ENCODE peak calls at places on chromosomes 4 and X, in six cellular contexts. One of them, this sample, is unnamed.

GRCh38 chr4:58286335-58286734 is 1176.2 kb upstream of the IGFBP7 start:
- DNase-seq in psoas muscle: no peak
- DNase-seq in Ammon's horn: no peak
- DNase-seq in coronary artery: no peak
- DNase-seq in hepatocyte: no peak
- DNase-seq in central memory CD4-positive, alpha-beta T cell: no peak
- DNase-seq in this sample: no peak

GRCh38 chr4:78482281-78482680 is 69.3 kb upstream of the ANXA3 start:
- DNase-seq in psoas muscle: no peak
- DNase-seq in Ammon's horn: no peak
- DNase-seq in coronary artery: no peak
- DNase-seq in hepatocyte: no peak
- DNase-seq in central memory CD4-positive, alpha-beta T cell: no peak
- DNase-seq in this sample: no peak

GRCh38 chr4:48862038-48862437 is 31.1 kb downstream of the OCIAD1 start:
- DNase-seq in psoas muscle: no peak
- DNase-seq in Ammon's horn: no peak
- DNase-seq in coronary artery: no peak
- DNase-seq in hepatocyte: no peak
- DNase-seq in central memory CD4-positive, alpha-beta T cell: no peak
- DNase-seq in this sample: no peak

GRCh38 chr4:17562157-17562556 is 14.8 kb upstream of the LAP3 start:
- DNase-seq in psoas muscle: no peak
- DNase-seq in Ammon's horn: no peak
- DNase-seq in coronary artery: peak; percentile 21
- DNase-seq in hepatocyte: no peak
- DNase-seq in central memory CD4-positive, alpha-beta T cell: no peak
- DNase-seq in this sample: no peak

GRCh38 chrX:111095974-111096870 is at the start of gene PAK3:
- DNase-seq in psoas muscle: peak; percentile 25
- DNase-seq in Ammon's horn: peak; percentile 52
- DNase-seq in coronary artery: peak; percentile 75
- DNase-seq in hepatocyte: peak; percentile 66
- DNase-seq in central memory CD4-positive, alpha-beta T cell: peak; percentile 46
- DNase-seq in this sample: peak; percentile 77

GRCh38 chr4:130233377-130234047 is 1137.6 kb downstream of the C4orf33 start:
- DNase-seq in psoas muscle: no peak
- DNase-seq in Ammon's horn: no peak
- DNase-seq in coronary artery: no peak
- DNase-seq in hepatocyte: no peak
- DNase-seq in central memory CD4-positive, alpha-beta T cell: no peak
- DNase-seq in this sample: no peak

GRCh38 chr4:6912412-6912811 is 2.8 kb downstream of the TBC1D14 start:
- DNase-seq in psoas muscle: no peak
- DNase-seq in Ammon's horn: no peak
- DNase-seq in coronary artery: no peak
- DNase-seq in hepatocyte: no peak
- DNase-seq in central memory CD4-positive, alpha-beta T cell: no peak
- DNase-seq in this sample: no peak

GRCh38 chr4:38822748-38823303 is 18.2 kb upstream of the TLR1 start:
- DNase-seq in psoas muscle: no peak
- DNase-seq in Ammon's horn: no peak
- DNase-seq in coronary artery: no peak
- DNase-seq in hepatocyte: no peak
- DNase-seq in central memory CD4-positive, alpha-beta T cell: no peak
- DNase-seq in this sample: no peak

GRCh38 chrX:19823031-19823430 is 64.4 kb downstream of the SH3KBP1 start:
- DNase-seq in psoas muscle: no peak
- DNase-seq in Ammon's horn: no peak
- DNase-seq in coronary artery: no peak
- DNase-seq in hepatocyte: no peak
- DNase-seq in central memory CD4-positive, alpha-beta T cell: no peak
- DNase-seq in this sample: no peak

GRCh38 chr4:186570193-186570996 is 15.0 kb upstream of the MTNR1A start:
- DNase-seq in psoas muscle: no peak
- DNase-seq in Ammon's horn: no peak
- DNase-seq in coronary artery: no peak
- DNase-seq in hepatocyte: peak; percentile 14
- DNase-seq in central memory CD4-positive, alpha-beta T cell: no peak
- DNase-seq in this sample: peak; percentile 66

GRCh38 chr4:66911898-66912297 is 633.4 kb downstream of the CENPC start:
- DNase-seq in psoas muscle: no peak
- DNase-seq in Ammon's horn: no peak
- DNase-seq in coronary artery: no peak
- DNase-seq in hepatocyte: no peak
- DNase-seq in central memory CD4-positive, alpha-beta T cell: no peak
- DNase-seq in this sample: no peak

GRCh38 chrX:11881485-11882170 is 123.6 kb downstream of the MSL3 start:
- DNase-seq in psoas muscle: no peak
- DNase-seq in Ammon's horn: no peak
- DNase-seq in coronary artery: no peak
- DNase-seq in hepatocyte: no peak
- DNase-seq in central memory CD4-positive, alpha-beta T cell: no peak
- DNase-seq in this sample: no peak

GRCh38 chrX:53682885-53683555 is 3.5 kb downstream of the HUWE1 start:
- DNase-seq in psoas muscle: peak; percentile 19
- DNase-seq in Ammon's horn: peak; percentile 2
- DNase-seq in coronary artery: no peak
- DNase-seq in hepatocyte: peak; percentile 55
- DNase-seq in central memory CD4-positive, alpha-beta T cell: peak; percentile 19
- DNase-seq in this sample: no peak

GRCh38 chr4:8599657-8600056 is 7.1 kb downstream of the CPZ start:
- DNase-seq in psoas muscle: no peak
- DNase-seq in Ammon's horn: no peak
- DNase-seq in coronary artery: no peak
- DNase-seq in hepatocyte: no peak
- DNase-seq in central memory CD4-positive, alpha-beta T cell: no peak
- DNase-seq in this sample: no peak

GRCh38 chr4:6695660-6696581 is 2.2 kb downstream of the S100P start:
- DNase-seq in psoas muscle: no peak
- DNase-seq in Ammon's horn: no peak
- DNase-seq in coronary artery: no peak
- DNase-seq in hepatocyte: peak; percentile 76
- DNase-seq in central memory CD4-positive, alpha-beta T cell: peak; percentile 82
- DNase-seq in this sample: no peak

GRCh38 chr4:2827071-2827873 is 16.4 kb upstream of the ADD1 start:
- DNase-seq in psoas muscle: no peak
- DNase-seq in Ammon's horn: no peak
- DNase-seq in coronary artery: no peak
- DNase-seq in hepatocyte: no peak
- DNase-seq in central memory CD4-positive, alpha-beta T cell: no peak
- DNase-seq in this sample: no peak

GRCh38 chrX:22150371-22150770 is 118.2 kb downstream of the PHEX start:
- DNase-seq in psoas muscle: no peak
- DNase-seq in Ammon's horn: no peak
- DNase-seq in coronary artery: no peak
- DNase-seq in hepatocyte: no peak
- DNase-seq in central memory CD4-positive, alpha-beta T cell: no peak
- DNase-seq in this sample: no peak

GRCh38 chr4:54661686-54662085 is 3.9 kb downstream of the KIT start:
- DNase-seq in psoas muscle: no peak
- DNase-seq in Ammon's horn: no peak
- DNase-seq in coronary artery: no peak
- DNase-seq in hepatocyte: no peak
- DNase-seq in central memory CD4-positive, alpha-beta T cell: no peak
- DNase-seq in this sample: no peak

GRCh38 chr4:89056953-89057398 is at the start of gene FAM13A:
- DNase-seq in psoas muscle: peak; percentile 61
- DNase-seq in Ammon's horn: peak; percentile 90
- DNase-seq in coronary artery: peak; percentile 88
- DNase-seq in hepatocyte: peak; percentile 97
- DNase-seq in central memory CD4-positive, alpha-beta T cell: no peak
- DNase-seq in this sample: peak; percentile 83

GRCh38 chr4:16082424-16083216 is 1.2 kb downstream of the PROM1 start:
- DNase-seq in psoas muscle: no peak
- DNase-seq in Ammon's horn: peak; percentile 9
- DNase-seq in coronary artery: no peak
- DNase-seq in hepatocyte: peak; percentile 73
- DNase-seq in central memory CD4-positive, alpha-beta T cell: no peak
- DNase-seq in this sample: peak; percentile 20

GRCh38 chr4:86508436-86508835 is 85.7 kb upstream of the PTPN13 start:
- DNase-seq in psoas muscle: no peak
- DNase-seq in Ammon's horn: no peak
- DNase-seq in coronary artery: no peak
- DNase-seq in hepatocyte: no peak
- DNase-seq in central memory CD4-positive, alpha-beta T cell: no peak
- DNase-seq in this sample: no peak

GRCh38 chr4:107838138-107838618 is 13.4 kb downstream of the SGMS2 start:
- DNase-seq in psoas muscle: no peak
- DNase-seq in Ammon's horn: no peak
- DNase-seq in coronary artery: no peak
- DNase-seq in hepatocyte: no peak
- DNase-seq in central memory CD4-positive, alpha-beta T cell: no peak
- DNase-seq in this sample: no peak

GRCh38 chr4:137283737-137284136 is 248.6 kb downstream of the PCDH18 start:
- DNase-seq in psoas muscle: no peak
- DNase-seq in Ammon's horn: no peak
- DNase-seq in coronary artery: no peak
- DNase-seq in hepatocyte: peak; percentile 20
- DNase-seq in central memory CD4-positive, alpha-beta T cell: no peak
- DNase-seq in this sample: no peak

GRCh38 chrX:46803140-46803539 is 33.7 kb upstream of the RP2 start:
- DNase-seq in psoas muscle: no peak
- DNase-seq in Ammon's horn: no peak
- DNase-seq in coronary artery: no peak
- DNase-seq in hepatocyte: no peak
- DNase-seq in central memory CD4-positive, alpha-beta T cell: no peak
- DNase-seq in this sample: no peak

GRCh38 chr4:11438647-11439046 is 10.0 kb upstream of the HS3ST1 start:
- DNase-seq in psoas muscle: no peak
- DNase-seq in Ammon's horn: no peak
- DNase-seq in coronary artery: no peak
- DNase-seq in hepatocyte: no peak
- DNase-seq in central memory CD4-positive, alpha-beta T cell: no peak
- DNase-seq in this sample: no peak

GRCh38 chrX:120310861-120311631 is at the start of gene TMEM255A:
- DNase-seq in psoas muscle: peak; percentile 15
- DNase-seq in Ammon's horn: peak; percentile 68
- DNase-seq in coronary artery: no peak
- DNase-seq in hepatocyte: peak; percentile 28
- DNase-seq in central memory CD4-positive, alpha-beta T cell: no peak
- DNase-seq in this sample: no peak

GRCh38 chr4:6749340-6750171 is 33.0 kb upstream of the KIAA0232 start:
- DNase-seq in psoas muscle: peak; percentile 83
- DNase-seq in Ammon's horn: no peak
- DNase-seq in coronary artery: peak; percentile 86
- DNase-seq in hepatocyte: peak; percentile 88
- DNase-seq in central memory CD4-positive, alpha-beta T cell: no peak
- DNase-seq in this sample: peak; percentile 61

GRCh38 chr4:186563761-186564160 is 8.4 kb upstream of the MTNR1A start:
- DNase-seq in psoas muscle: no peak
- DNase-seq in Ammon's horn: no peak
- DNase-seq in coronary artery: no peak
- DNase-seq in hepatocyte: no peak
- DNase-seq in central memory CD4-positive, alpha-beta T cell: no peak
- DNase-seq in this sample: no peak

GRCh38 chrX:10600479-10600878 is 19.9 kb downstream of the MID1 start:
- DNase-seq in psoas muscle: no peak
- DNase-seq in Ammon's horn: no peak
- DNase-seq in coronary artery: no peak
- DNase-seq in hepatocyte: no peak
- DNase-seq in central memory CD4-positive, alpha-beta T cell: no peak
- DNase-seq in this sample: no peak

GRCh38 chr4:181688416-181688815 is 554.8 kb upstream of the TENM3 start:
- DNase-seq in psoas muscle: no peak
- DNase-seq in Ammon's horn: no peak
- DNase-seq in coronary artery: no peak
- DNase-seq in hepatocyte: no peak
- DNase-seq in central memory CD4-positive, alpha-beta T cell: no peak
- DNase-seq in this sample: no peak

GRCh38 chrX:135345328-135345645 is 36.0 kb downstream of the ETDC start:
- DNase-seq in psoas muscle: peak; percentile 42
- DNase-seq in Ammon's horn: peak; percentile 15
- DNase-seq in coronary artery: no peak
- DNase-seq in hepatocyte: peak; percentile 26
- DNase-seq in central memory CD4-positive, alpha-beta T cell: no peak
- DNase-seq in this sample: no peak

GRCh38 chr4:188971125-188971524 is 831.9 kb downstream of the TRIML1 start:
- DNase-seq in psoas muscle: no peak
- DNase-seq in Ammon's horn: peak; percentile 23
- DNase-seq in coronary artery: no peak
- DNase-seq in hepatocyte: no peak
- DNase-seq in central memory CD4-positive, alpha-beta T cell: no peak
- DNase-seq in this sample: no peak

GRCh38 chrX:119604778-119605177 is 1.4 kb downstream of the NKRF start:
- DNase-seq in psoas muscle: no peak
- DNase-seq in Ammon's horn: no peak
- DNase-seq in coronary artery: no peak
- DNase-seq in hepatocyte: no peak
- DNase-seq in central memory CD4-positive, alpha-beta T cell: no peak
- DNase-seq in this sample: no peak

GRCh38 chr4:94412019-94413017 is 39.4 kb upstream of the PDLIM5 start:
- DNase-seq in psoas muscle: no peak
- DNase-seq in Ammon's horn: peak; percentile 7
- DNase-seq in coronary artery: no peak
- DNase-seq in hepatocyte: peak; percentile 38
- DNase-seq in central memory CD4-positive, alpha-beta T cell: no peak
- DNase-seq in this sample: no peak

GRCh38 chr4:175657571-175657970 is 154.5 kb downstream of the GPM6A start:
- DNase-seq in psoas muscle: no peak
- DNase-seq in Ammon's horn: no peak
- DNase-seq in coronary artery: no peak
- DNase-seq in hepatocyte: no peak
- DNase-seq in central memory CD4-positive, alpha-beta T cell: no peak
- DNase-seq in this sample: no peak

GRCh38 chrX:104428231-104428630 is 137.8 kb upstream of the IL1RAPL2 start:
- DNase-seq in psoas muscle: no peak
- DNase-seq in Ammon's horn: no peak
- DNase-seq in coronary artery: no peak
- DNase-seq in hepatocyte: no peak
- DNase-seq in central memory CD4-positive, alpha-beta T cell: no peak
- DNase-seq in this sample: no peak

GRCh38 chr4:7768736-7769135 is 170.9 kb downstream of the AFAP1 start:
- DNase-seq in psoas muscle: no peak
- DNase-seq in Ammon's horn: no peak
- DNase-seq in coronary artery: no peak
- DNase-seq in hepatocyte: no peak
- DNase-seq in central memory CD4-positive, alpha-beta T cell: no peak
- DNase-seq in this sample: no peak

GRCh38 chrX:72269671-72270251 is 7.3 kb downstream of the RPS4X start:
- DNase-seq in psoas muscle: no peak
- DNase-seq in Ammon's horn: no peak
- DNase-seq in coronary artery: no peak
- DNase-seq in hepatocyte: no peak
- DNase-seq in central memory CD4-positive, alpha-beta T cell: no peak
- DNase-seq in this sample: no peak

This sample was measured in pancreas.